ENCODE peak calls at places on chromosomes 7 and 10, in five cellular contexts. One of them, this sample, is unnamed.

GRCh38 chr7:136072447-136072846 is 95.3 kb upstream of the MTPN start:
- DNase-seq in RPMI7951: no peak
- DNase-seq in ELR: no peak
- DNase-seq in left ventricle myocardium superior: no peak
- DNase-seq in colonic mucosa: no peak
- DNase-seq in this sample: no peak

GRCh38 chr10:110176626-110177025 is 30.8 kb upstream of the MXI1 start:
- DNase-seq in RPMI7951: no peak
- DNase-seq in ELR: no peak
- DNase-seq in left ventricle myocardium superior: no peak
- DNase-seq in colonic mucosa: no peak
- DNase-seq in this sample: no peak

GRCh38 chr7:48209004-48209600 is 37.8 kb downstream of the ABCA13 start:
- DNase-seq in RPMI7951: no peak
- DNase-seq in ELR: no peak
- DNase-seq in left ventricle myocardium superior: no peak
- DNase-seq in colonic mucosa: no peak
- DNase-seq in this sample: no peak

GRCh38 chr7:71329030-71329668 is 197.2 kb downstream of the GALNT17 start:
- DNase-seq in RPMI7951: no peak
- DNase-seq in ELR: no peak
- DNase-seq in left ventricle myocardium superior: no peak
- DNase-seq in colonic mucosa: no peak
- DNase-seq in this sample: no peak

GRCh38 chr10:11823989-11824346 is 812 bp downstream of the PROSER2 start:
- DNase-seq in RPMI7951: peak
- DNase-seq in ELR: peak
- DNase-seq in left ventricle myocardium superior: no peak
- DNase-seq in colonic mucosa: no peak
- DNase-seq in this sample: no peak

GRCh38 chr7:5607958-5608656 is 173.4 kb downstream of the RNF216 start:
- DNase-seq in RPMI7951: no peak
- DNase-seq in ELR: peak
- DNase-seq in left ventricle myocardium superior: no peak
- DNase-seq in colonic mucosa: no peak
- DNase-seq in this sample: no peak

GRCh38 chr10:15478950-15479349 is 107.9 kb upstream of the FAM171A1 start:
- DNase-seq in RPMI7951: no peak
- DNase-seq in ELR: no peak
- DNase-seq in left ventricle myocardium superior: no peak
- DNase-seq in colonic mucosa: no peak
- DNase-seq in this sample: no peak

GRCh38 chr10:96833220-96834001 is 1.3 kb downstream of the LCOR start:
- DNase-seq in RPMI7951: peak
- DNase-seq in ELR: peak
- DNase-seq in left ventricle myocardium superior: no peak
- DNase-seq in colonic mucosa: peak
- DNase-seq in this sample: peak

GRCh38 chr10:124742418-124743187 is 1.6 kb downstream of the FAM53B start:
- DNase-seq in RPMI7951: peak
- DNase-seq in ELR: peak
- DNase-seq in left ventricle myocardium superior: peak
- DNase-seq in colonic mucosa: peak
- DNase-seq in this sample: peak

GRCh38 chr7:34454381-34454780 is 203.6 kb upstream of the NPSR1 start:
- DNase-seq in RPMI7951: no peak
- DNase-seq in ELR: no peak
- DNase-seq in left ventricle myocardium superior: no peak
- DNase-seq in colonic mucosa: no peak
- DNase-seq in this sample: no peak

GRCh38 chr7:128361463-128362441 is at the start of gene PRRT4:
- DNase-seq in RPMI7951: no peak
- DNase-seq in ELR: peak
- DNase-seq in left ventricle myocardium superior: peak
- DNase-seq in colonic mucosa: no peak
- DNase-seq in this sample: peak

GRCh38 chr7:107785926-107786325 is 17.1 kb downstream of the SLC26A3 start:
- DNase-seq in RPMI7951: no peak
- DNase-seq in ELR: peak
- DNase-seq in left ventricle myocardium superior: no peak
- DNase-seq in colonic mucosa: no peak
- DNase-seq in this sample: no peak

GRCh38 chr10:129704786-129705525 is 237.9 kb downstream of the MGMT start:
- DNase-seq in RPMI7951: no peak
- DNase-seq in ELR: no peak
- DNase-seq in left ventricle myocardium superior: no peak
- DNase-seq in colonic mucosa: no peak
- DNase-seq in this sample: no peak

GRCh38 chr10:59817806-59818205 is 64.6 kb upstream of the MRLN start:
- DNase-seq in RPMI7951: peak
- DNase-seq in ELR: no peak
- DNase-seq in left ventricle myocardium superior: no peak
- DNase-seq in colonic mucosa: no peak
- DNase-seq in this sample: no peak

GRCh38 chr10:11595395-11595692 is 16.1 kb downstream of the USP6NL start:
- DNase-seq in RPMI7951: peak
- DNase-seq in ELR: peak
- DNase-seq in left ventricle myocardium superior: no peak
- DNase-seq in colonic mucosa: no peak
- DNase-seq in this sample: no peak

GRCh38 chr10:114801411-114801813 is 20.2 kb upstream of the FHIP2A start:
- DNase-seq in RPMI7951: no peak
- DNase-seq in ELR: peak
- DNase-seq in left ventricle myocardium superior: no peak
- DNase-seq in colonic mucosa: no peak
- DNase-seq in this sample: no peak

GRCh38 chr10:17021661-17022060 is 108.0 kb downstream of the CUBN start:
- DNase-seq in RPMI7951: no peak
- DNase-seq in ELR: no peak
- DNase-seq in left ventricle myocardium superior: no peak
- DNase-seq in colonic mucosa: no peak
- DNase-seq in this sample: no peak

GRCh38 chr7:135721198-135721820 is 6.7 kb downstream of the SLC13A4 start:
- DNase-seq in RPMI7951: no peak
- DNase-seq in ELR: no peak
- DNase-seq in left ventricle myocardium superior: no peak
- DNase-seq in colonic mucosa: no peak
- DNase-seq in this sample: no peak

GRCh38 chr7:128827248-128827958 is 2.8 kb upstream of the FLNC start:
- DNase-seq in RPMI7951: peak
- DNase-seq in ELR: peak
- DNase-seq in left ventricle myocardium superior: peak
- DNase-seq in colonic mucosa: no peak
- DNase-seq in this sample: no peak

GRCh38 chr7:26267631-26268166 is 24.0 kb upstream of the SNX10 start:
- DNase-seq in RPMI7951: no peak
- DNase-seq in ELR: no peak
- DNase-seq in left ventricle myocardium superior: no peak
- DNase-seq in colonic mucosa: no peak
- DNase-seq in this sample: no peak

GRCh38 chr7:111529507-111530355 is 32.6 kb downstream of the IMMP2L start:
- DNase-seq in RPMI7951: no peak
- DNase-seq in ELR: no peak
- DNase-seq in left ventricle myocardium superior: no peak
- DNase-seq in colonic mucosa: no peak
- DNase-seq in this sample: no peak

GRCh38 chr10:778626-779330 is 89.3 kb upstream of the DIP2C start:
- DNase-seq in RPMI7951: no peak
- DNase-seq in ELR: peak
- DNase-seq in left ventricle myocardium superior: no peak
- DNase-seq in colonic mucosa: no peak
- DNase-seq in this sample: no peak

GRCh38 chr10:22805304-22805703 is 90.9 kb upstream of the PIP4K2A start:
- DNase-seq in RPMI7951: peak
- DNase-seq in ELR: peak
- DNase-seq in left ventricle myocardium superior: peak
- DNase-seq in colonic mucosa: no peak
- DNase-seq in this sample: no peak

GRCh38 chr7:15309891-15310290 is 251.9 kb downstream of the AGMO start:
- DNase-seq in RPMI7951: no peak
- DNase-seq in ELR: peak
- DNase-seq in left ventricle myocardium superior: no peak
- DNase-seq in colonic mucosa: no peak
- DNase-seq in this sample: no peak

GRCh38 chr10:125936331-125936730 is 40.0 kb downstream of the FANK1 start:
- DNase-seq in RPMI7951: peak
- DNase-seq in ELR: no peak
- DNase-seq in left ventricle myocardium superior: no peak
- DNase-seq in colonic mucosa: no peak
- DNase-seq in this sample: no peak

GRCh38 chr10:113273151-113273876 is 279.5 kb upstream of the HABP2 start:
- DNase-seq in RPMI7951: no peak
- DNase-seq in ELR: no peak
- DNase-seq in left ventricle myocardium superior: peak
- DNase-seq in colonic mucosa: peak
- DNase-seq in this sample: peak

GRCh38 chr10:114499630-114500190 is 95.4 kb upstream of the AFAP1L2 start:
- DNase-seq in RPMI7951: no peak
- DNase-seq in ELR: no peak
- DNase-seq in left ventricle myocardium superior: no peak
- DNase-seq in colonic mucosa: peak
- DNase-seq in this sample: peak

GRCh38 chr10:124157286-124157685 is 63.9 kb upstream of the CHST15 start:
- DNase-seq in RPMI7951: no peak
- DNase-seq in ELR: no peak
- DNase-seq in left ventricle myocardium superior: no peak
- DNase-seq in colonic mucosa: no peak
- DNase-seq in this sample: no peak

GRCh38 chr10:46236941-46237681 is 49.7 kb upstream of the ANTXRL start:
- DNase-seq in RPMI7951: no peak
- DNase-seq in ELR: no peak
- DNase-seq in left ventricle myocardium superior: peak
- DNase-seq in colonic mucosa: peak
- DNase-seq in this sample: no peak

GRCh38 chr7:126605056-126605455 is 647.7 kb downstream of the GRM8 start:
- DNase-seq in RPMI7951: no peak
- DNase-seq in ELR: no peak
- DNase-seq in left ventricle myocardium superior: no peak
- DNase-seq in colonic mucosa: no peak
- DNase-seq in this sample: no peak

GRCh38 chr7:92754756-92755581 is 81.4 kb downstream of the CDK6 start:
- DNase-seq in RPMI7951: peak
- DNase-seq in ELR: no peak
- DNase-seq in left ventricle myocardium superior: peak
- DNase-seq in colonic mucosa: no peak
- DNase-seq in this sample: peak

GRCh38 chr7:140484479-140484878 is 5.2 kb upstream of the MKRN1 start:
- DNase-seq in RPMI7951: no peak
- DNase-seq in ELR: no peak
- DNase-seq in left ventricle myocardium superior: no peak
- DNase-seq in colonic mucosa: no peak
- DNase-seq in this sample: no peak

This sample was measured in HL-60.